ENCODE peak calls at places on chromosomes 12 and 14, in ten cellular contexts. H is Peyer's patch, N is NB4, Z is IMR-90, A is body of pancreas, U is prostate gland, S is K562, I is sigmoid colon, Q is lower leg skin, O is uterus. T is an unnamed sample.

GRCh38 chr12:7905071-7905470 is 30.9 kb downstream of the SLC2A3 start:
- DNase-seq in H (no peak), N (no peak), Z (no peak), A (no peak), U (no peak), S (no peak), I (no peak), Q (no peak), O (no peak), T (no peak)

GRCh38 chr12:19430988-19431387 is 8.3 kb upstream of the AEBP2 start:
- DNase-seq in H (no peak), N (no peak), Z (no peak), A (no peak), U (no peak), S (no peak), I (no peak), Q (no peak), O (no peak), T (no peak)

GRCh38 chr14:100293497-100294212 is 12.6 kb downstream of the SLC25A29 start:
- DNase-seq in H (no peak), N (no peak), Z (no peak), A (no peak), U (no peak), S (no peak), I (no peak), Q (peak), O (no peak), T (no peak)

GRCh38 chr14:70901218-70901772 is 6.0 kb upstream of the PCNX1 start:
- DNase-seq in H (no peak), N (no peak), Z (peak), A (no peak), U (no peak), S (no peak), I (no peak), Q (no peak), O (no peak), T (no peak)

GRCh38 chr14:76480426-76480825 is 104.5 kb downstream of the ESRRB start:
- DNase-seq in H (no peak), N (no peak), Z (no peak), A (no peak), U (no peak), S (no peak), I (no peak), Q (no peak), O (no peak), T (no peak)

GRCh38 chr12:67558775-67559174 is 89.8 kb upstream of the DYRK2 start:
- DNase-seq in H (no peak), N (no peak), Z (no peak), A (no peak), U (no peak), S (no peak), I (no peak), Q (no peak), O (no peak), T (no peak)

GRCh38 chr12:69405466-69405865 is 45.9 kb downstream of the YEATS4 start:
- DNase-seq in H (no peak), N (no peak), Z (peak), A (peak), U (no peak), S (no peak), I (no peak), Q (no peak), O (peak), T (no peak)

GRCh38 chr14:98433436-98433835 is 838.6 kb downstream of the BCL11B start:
- DNase-seq in H (no peak), N (no peak), Z (no peak), A (no peak), U (no peak), S (no peak), I (no peak), Q (no peak), O (no peak), T (no peak)

GRCh38 chr12:89405626-89406342 is 53.5 kb upstream of the DUSP6 start:
- DNase-seq in H (no peak), N (no peak), Z (no peak), A (no peak), U (no peak), S (no peak), I (no peak), Q (no peak), O (no peak), T (no peak)

GRCh38 chr12:52741378-52742195 is 35.6 kb downstream of the KRT76 start:
- DNase-seq in H (no peak), N (peak), Z (peak), A (peak), U (peak), S (peak), I (no peak), Q (peak), O (no peak), T (no peak)

GRCh38 chr14:68624541-68625220 is 168.2 kb downstream of the ZFP36L1 start:
- DNase-seq in H (no peak), N (no peak), Z (no peak), A (no peak), U (no peak), S (no peak), I (no peak), Q (peak), O (peak), T (peak)

GRCh38 chr12:89700191-89700810 is 8.3 kb downstream of the ATP2B1 start:
- DNase-seq in H (no peak), N (no peak), Z (peak), A (no peak), U (no peak), S (no peak), I (no peak), Q (no peak), O (no peak), T (no peak)

GRCh38 chr14:79275367-79275655 is 936.0 kb downstream of the DIO2 start:
- DNase-seq in H (no peak), N (no peak), Z (peak), A (no peak), U (no peak), S (no peak), I (no peak), Q (no peak), O (no peak), T (no peak)

GRCh38 chr14:22994762-22995275 is 12.5 kb upstream of the AJUBA start:
- DNase-seq in H (no peak), N (peak), Z (peak), A (no peak), U (peak), S (peak), I (peak), Q (peak), O (peak), T (no peak)

GRCh38 chr12:105013892-105014291 is 27.8 kb downstream of the NOPCHAP1 start:
- DNase-seq in H (no peak), N (peak), Z (peak), A (no peak), U (no peak), S (no peak), I (no peak), Q (no peak), O (no peak), T (no peak)

GRCh38 chr12:57837779-57838562 is 8.6 kb downstream of the CTDSP2 start:
- DNase-seq in H (no peak), N (peak), Z (peak), A (no peak), U (no peak), S (peak), I (no peak), Q (no peak), O (no peak), T (no peak)

GRCh38 chr14:69964841-69965240 is 85.6 kb downstream of the SMOC1 start:
- DNase-seq in H (no peak), N (no peak), Z (peak), A (no peak), U (no peak), S (no peak), I (no peak), Q (no peak), O (no peak), T (no peak)

GRCh38 chr14:55514819-55515470 is 65.1 kb upstream of the KTN1 start:
- DNase-seq in H (no peak), N (no peak), Z (peak), A (no peak), U (no peak), S (no peak), I (no peak), Q (no peak), O (no peak), T (no peak)

GRCh38 chr14:60662987-60663386 is 13.7 kb upstream of the SIX1 start:
- DNase-seq in H (no peak), N (no peak), Z (no peak), A (no peak), U (no peak), S (no peak), I (no peak), Q (no peak), O (no peak), T (no peak)

GRCh38 chr12:124967016-124967739 is 21.8 kb downstream of the DHX37 start:
- DNase-seq in H (no peak), N (no peak), Z (no peak), A (no peak), U (no peak), S (no peak), I (no peak), Q (no peak), O (no peak), T (no peak)

GRCh38 chr14:77495354-77495753 is 3.3 kb downstream of the ISM2 start:
- DNase-seq in H (no peak), N (no peak), Z (no peak), A (no peak), U (no peak), S (no peak), I (peak), Q (peak), O (no peak), T (no peak)

GRCh38 chr14:30283822-30284446 is 275.0 kb upstream of the G2E3 start:
- DNase-seq in H (no peak), N (peak), Z (peak), A (peak), U (no peak), S (peak), I (no peak), Q (no peak), O (no peak), T (no peak)

GRCh38 chr12:115583591-115583990 is 693.9 kb downstream of the MED13L start:
- DNase-seq in H (no peak), N (no peak), Z (no peak), A (no peak), U (no peak), S (no peak), I (no peak), Q (no peak), O (no peak), T (no peak)

GRCh38 chr14:92916201-92916600 is 6.7 kb upstream of the CHGA start:
- DNase-seq in H (no peak), N (no peak), Z (no peak), A (no peak), U (no peak), S (no peak), I (no peak), Q (no peak), O (no peak), T (no peak)

GRCh38 chr14:55780156-55780946 is 200.3 kb downstream of the KTN1 start:
- DNase-seq in H (no peak), N (no peak), Z (peak), A (peak), U (peak), S (no peak), I (no peak), Q (peak), O (peak), T (no peak)

GRCh38 chr12:39990122-39991101 is 115.5 kb downstream of the SLC2A13 start:
- DNase-seq in H (peak), N (peak), Z (peak), A (peak), U (peak), S (peak), I (peak), Q (peak), O (peak), T (no peak)

GRCh38 chr12:120252071-120252906 is 13.2 kb downstream of the PXN start:
- DNase-seq in H (no peak), N (peak), Z (no peak), A (peak), U (no peak), S (no peak), I (no peak), Q (no peak), O (no peak), T (no peak)

GRCh38 chr12:52630104-52630500 is 11.7 kb upstream of the KRT73 start:
- DNase-seq in H (no peak), N (no peak), Z (no peak), A (no peak), U (no peak), S (no peak), I (no peak), Q (peak), O (no peak), T (peak)

GRCh38 chr14:39266589-39266870 is 32.8 kb downstream of the MIA2 start:
- DNase-seq in H (peak), N (no peak), Z (peak), A (peak), U (peak), S (no peak), I (peak), Q (peak), O (peak), T (no peak)

GRCh38 chr12:119179335-119180021 is 747 bp downstream of the HSPB8 start:
- DNase-seq in H (no peak), N (no peak), Z (peak), A (peak), U (peak), S (no peak), I (peak), Q (no peak), O (peak), T (no peak)

GRCh38 chr12:121461048-121461447 is 61.1 kb downstream of the RNF34 start:
- DNase-seq in H (no peak), N (no peak), Z (no peak), A (peak), U (no peak), S (no peak), I (no peak), Q (no peak), O (no peak), T (no peak)

GRCh38 chr12:131351319-131352028 is 359.4 kb upstream of the SFSWAP start:
- DNase-seq in H (no peak), N (peak), Z (no peak), A (no peak), U (no peak), S (peak), I (no peak), Q (peak), O (no peak), T (no peak)

GRCh38 chr12:78293039-78293686 is 462.5 kb downstream of the NAV3 start:
- DNase-seq in H (no peak), N (no peak), Z (peak), A (no peak), U (no peak), S (no peak), I (no peak), Q (no peak), O (no peak), T (no peak)

GRCh38 chr12:12837025-12837872 is 24.1 kb downstream of the DDX47 start:
- DNase-seq in H (peak), N (peak), Z (peak), A (peak), U (no peak), S (peak), I (no peak), Q (peak), O (peak), T (no peak)

DNA sequence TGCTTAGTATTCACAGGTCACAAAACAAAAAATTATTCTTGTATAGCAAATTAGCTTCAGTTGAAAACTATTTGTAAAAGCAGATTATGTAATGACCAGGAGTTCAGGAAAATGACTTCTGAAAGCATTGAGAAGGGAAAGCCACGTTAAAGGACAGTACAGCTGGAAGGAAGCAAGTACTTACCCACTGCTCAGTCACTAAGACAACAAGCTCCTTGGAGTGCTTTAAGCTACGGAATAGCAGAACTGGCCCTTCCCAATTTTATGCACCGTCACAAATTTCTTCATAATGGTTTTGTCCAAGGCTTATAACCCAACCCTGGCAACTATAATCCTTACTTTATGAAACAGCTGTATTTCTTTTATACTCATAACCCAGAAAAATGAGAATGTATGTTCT is 13.0 kb upstream of the SNAPC1 start:
- DNase-seq in H (no peak), N (no peak), Z (peak), A (no peak), U (no peak), S (peak), I (no peak), Q (no peak), O (no peak), T (no peak)
- H3K4me3 ChIP-seq in H (no peak), N (peak), Z (peak), A (no peak), U (no peak), S (peak), I (no peak), Q (no peak), O (no peak), T (no peak)

GRCh38 chr12:79690156-79690605 is 583 bp downstream of the PAWR start:
- DNase-seq in H (no peak), N (no peak), Z (peak), A (peak), U (no peak), S (no peak), I (no peak), Q (no peak), O (peak), T (no peak)

GRCh38 chr12:79692860-79693605 is 2.3 kb upstream of the PAWR start:
- DNase-seq in H (no peak), N (no peak), Z (peak), A (no peak), U (no peak), S (no peak), I (no peak), Q (no peak), O (no peak), T (no peak)

GRCh38 chr12:79690606-79691298 is at the start of gene PAWR:
- DNase-seq in H (peak), N (no peak), Z (peak), A (peak), U (peak), S (no peak), I (peak), Q (peak), O (peak), T (no peak)

GRCh38 chr12:79692249-79692619 is 1.5 kb upstream of the PAWR start:
- DNase-seq in H (no peak), N (no peak), Z (peak), A (no peak), U (no peak), S (no peak), I (no peak), Q (no peak), O (no peak), T (no peak)

DNA sequence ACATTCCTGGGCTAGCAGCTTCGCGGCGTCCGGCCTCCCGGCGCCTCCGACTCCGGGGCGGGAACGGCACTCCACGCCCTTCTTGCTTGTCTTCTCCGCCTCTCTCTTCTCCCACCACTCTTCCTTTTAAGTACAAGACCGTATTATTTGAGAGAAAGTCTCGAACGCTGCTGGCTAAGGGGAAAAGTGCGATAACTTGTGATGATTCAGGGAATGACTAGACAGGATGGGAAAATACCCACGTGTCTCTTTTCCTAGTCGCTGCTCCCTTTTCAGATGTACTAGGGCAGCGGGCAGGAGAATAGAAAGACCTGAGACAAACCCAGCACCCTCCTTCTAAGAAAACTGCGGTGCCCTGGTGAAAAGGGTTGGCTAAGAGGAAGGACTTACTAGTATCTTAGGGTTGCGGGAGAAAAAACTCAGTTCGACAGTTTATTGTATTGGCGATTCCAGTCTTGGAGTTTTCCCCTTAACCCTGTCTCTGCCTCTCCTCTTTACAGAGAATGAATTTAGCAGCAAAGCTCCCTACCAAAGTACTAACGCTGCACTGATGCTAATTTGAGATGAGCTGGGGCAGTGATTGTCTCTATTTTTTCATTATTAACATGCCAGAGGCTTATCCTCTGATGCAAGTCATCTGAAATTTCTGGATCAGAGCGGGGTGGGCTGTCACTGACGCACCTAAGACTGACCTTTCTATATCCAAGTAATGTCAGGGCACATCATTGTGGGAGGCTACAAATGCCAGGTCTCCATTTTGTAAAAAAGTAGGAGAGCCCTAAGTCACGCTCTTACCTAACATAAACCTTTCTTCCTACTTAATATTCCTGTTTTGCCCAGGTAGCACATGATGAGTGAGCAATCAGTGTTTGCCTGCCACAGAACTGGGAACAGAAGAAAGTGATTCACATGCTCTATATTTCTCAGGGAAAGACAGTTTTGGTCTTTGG is 810 bp upstream of the PAWR start:
- DNase-seq in H (no peak), N (no peak), Z (peak), A (no peak), U (peak), S (no peak), I (no peak), Q (no peak), O (peak), T (no peak)
- TF ChIP-seq POLR2A in H (no peak), N (no peak), Z (peak), A (no peak), U (peak), S (no peak), I (no peak), Q (no peak), O (no peak), T (no peak)

DNA sequence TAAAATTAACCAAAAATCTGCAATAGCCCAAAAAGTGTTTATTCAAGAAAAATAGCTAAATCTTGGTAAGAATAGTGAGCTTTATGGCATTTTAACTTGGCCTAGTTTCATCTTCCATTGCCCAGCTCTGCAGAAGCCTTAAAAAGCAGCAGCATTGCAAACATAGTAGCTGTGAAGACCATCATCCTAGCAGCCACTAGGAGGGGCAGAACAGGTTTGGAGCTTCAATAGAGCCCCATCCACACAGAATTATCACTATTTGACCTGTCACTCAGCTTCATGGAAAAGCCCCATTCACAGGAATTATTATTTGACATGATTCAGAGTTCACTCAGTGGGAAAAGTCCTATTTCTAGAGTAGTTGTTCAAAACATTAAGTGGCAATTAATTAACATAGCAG is 7.3 kb downstream of the CLEC14A start:
- DNase-seq in H (no peak), N (no peak), Z (no peak), A (no peak), U (no peak), S (no peak), I (no peak), Q (no peak), O (no peak), T (no peak)
- H3K4me3 ChIP-seq in H (no peak), N (no peak), Z (no peak), A (no peak), U (no peak), S (no peak), I (no peak), Q (no peak), O (no peak), T (no peak)

GRCh38 chr14:90396342-90397339 is at the start of gene CALM1:
- DNase-seq in H (peak), N (peak), Z (peak), A (peak), U (peak), S (peak), I (peak), Q (peak), O (peak), T (no peak)
- TF ChIP-seq POLR2A in H (peak), N (peak), Z (peak), A (peak), U (peak), S (peak), I (peak), Q (no peak), O (peak), T (peak)

T was measured in vagina.